ENCODE peak calls at places on chromosomes 6 and 20, in nine cellular contexts. O, M, Q, C, B, S, I, U and W are unnamed samples.

GRCh38 chr6:57177545-57178225 is 5.6 kb downstream of the BAG2 start:
- DNase-seq in O (peak; percentile 52), M (no peak), B (no peak), U (peak; percentile 63), C (peak; percentile 88), S (peak; percentile 35), I (peak; percentile 30), Q (no peak), W (no peak)

GRCh38 chr20:40160151-40160550 is 528.9 kb downstream of the MAFB start:
- DNase-seq in I (peak; percentile 23), O (peak; percentile 69), C (peak; percentile 63), B (peak; percentile 8), U (no peak), Q (peak; percentile 43), S (peak; percentile 42), M (peak; percentile 34), W (peak; percentile 7)

GRCh38 chr6:150865406-150866146 is at the start of gene MTHFD1L:
- DNase-seq in O (peak; percentile 82), C (peak; percentile 90), M (peak; percentile 93), I (peak; percentile 91), B (peak; percentile 37), Q (peak; percentile 88), U (peak; percentile 85), S (peak; percentile 89), W (no peak)

GRCh38 chr20:53793783-53794383 is 200.2 kb upstream of the ZNF217 start:
- DNase-seq in U (no peak), S (no peak), Q (no peak), C (no peak), O (no peak), M (no peak), I (no peak), B (no peak), W (no peak)

GRCh38 chr6:92559002-92559401 is 860.4 kb downstream of the EPHA7 start:
- DNase-seq in M (no peak), O (no peak), B (no peak), Q (no peak), S (no peak), C (no peak), I (no peak), U (no peak), W (no peak)

GRCh38 chr20:58890454-58891075 is 38.0 kb downstream of the GNAS start:
- DNase-seq in C (peak; percentile 80), I (peak; percentile 77), S (peak; percentile 83), Q (peak; percentile 83), M (peak; percentile 91), U (peak; percentile 78), B (no peak), O (peak; percentile 88), W (no peak)

GRCh38 chr6:53986165-53986720 is 125.0 kb upstream of the MLIP start:
- DNase-seq in I (peak; percentile 70), M (peak; percentile 10), B (peak; percentile 2), S (peak; percentile 81), Q (peak; percentile 64), C (no peak), U (peak; percentile 66), O (peak; percentile 78), W (no peak)

GRCh38 chr20:63492982-63493381 is 5.9 kb downstream of the EEF1A2 start:
- DNase-seq in U (no peak), C (no peak), O (no peak), I (no peak), B (no peak), S (no peak), Q (no peak), M (no peak), W (no peak)

GRCh38 chr6:28542440-28543293 is 17.0 kb downstream of the GPX5 start:
- DNase-seq in S (peak; percentile 88), I (peak; percentile 91), M (peak; percentile 48), U (peak; percentile 87), Q (peak; percentile 87), O (peak; percentile 57), C (no peak), B (peak; percentile 76), W (peak; percentile 64)

GRCh38 chr20:51525241-51526104 is 17.0 kb downstream of the NFATC2 start:
- DNase-seq in I (no peak), B (no peak), M (no peak), C (no peak), U (no peak), S (no peak), Q (no peak), O (peak; percentile 66), W (no peak)

GRCh38 chr6:93417421-93417996 is 1.9 kb downstream of the EPHA7 start:
- DNase-seq in M (no peak), S (peak; percentile 15), O (no peak), U (peak; percentile 29), Q (no peak), B (no peak), I (no peak), C (no peak), W (no peak)

GRCh38 chr20:9218412-9219001 is 149.6 kb downstream of the PLCB4 start:
- DNase-seq in M (no peak), Q (peak; percentile 35), S (peak; percentile 39), I (peak; percentile 69), U (peak; percentile 83), C (no peak), B (no peak), O (no peak), W (no peak)

GRCh38 chr6:108565091-108565766 is 4.5 kb downstream of the FOXO3 start:
- DNase-seq in B (peak; percentile 85), I (no peak), M (no peak), S (peak; percentile 36), U (peak; percentile 57), Q (peak; percentile 34), O (peak; percentile 64), C (no peak), W (peak; percentile 90)

GRCh38 chr6:50452001-50452400 is 261.3 kb upstream of the TFAP2D start:
- DNase-seq in S (no peak), O (no peak), M (no peak), Q (no peak), C (no peak), U (no peak), I (no peak), B (no peak), W (no peak)

GRCh38 chr6:41155132-41155805 is 1.1 kb upstream of the TREML1 start:
- DNase-seq in U (no peak), C (no peak), S (peak; percentile 53), O (no peak), B (no peak), Q (no peak), I (peak; percentile 8), M (no peak), W (no peak)

GRCh38 chr6:53825514-53826321 is 30.9 kb downstream of the LRRC1 start:
- DNase-seq in I (no peak), Q (no peak), B (no peak), S (no peak), O (no peak), U (no peak), C (no peak), M (no peak), W (no peak)

GRCh38 chr6:6883011-6883410 is 224.8 kb upstream of the RREB1 start:
- DNase-seq in Q (no peak), O (peak; percentile 51), M (no peak), B (no peak), S (no peak), C (no peak), U (no peak), I (no peak), W (no peak)

GRCh38 chr6:170030284-170031095 is 260.4 kb downstream of the DLL1 start:
- DNase-seq in I (no peak), U (no peak), M (no peak), S (no peak), B (no peak), C (no peak), Q (no peak), O (peak; percentile 31), W (no peak)

GRCh38 chr6:16337280-16337975 is 99.0 kb downstream of the GMPR start:
- DNase-seq in S (peak; percentile 26), B (no peak), C (peak; percentile 96), Q (peak; percentile 96), U (peak; percentile 76), M (no peak), I (peak; percentile 93), O (peak; percentile 82), W (no peak)

GRCh38 chr20:63700199-63701050 is 4.0 kb downstream of the TNFRSF6B start:
- DNase-seq in M (peak; percentile 12), B (no peak), C (no peak), Q (peak; percentile 0), O (no peak), S (no peak), I (no peak), U (no peak), W (no peak)

GRCh38 chr6:137879301-137879700 is 12.2 kb downstream of the TNFAIP3 start:
- DNase-seq in S (no peak), B (no peak), O (no peak), I (no peak), Q (no peak), U (no peak), M (no peak), C (no peak), W (no peak)

GRCh38 chr20:4151991-4152695 is 136.8 kb upstream of the RNF24 start:
- DNase-seq in Q (peak; percentile 75), C (no peak), I (peak; percentile 78), O (no peak), U (peak; percentile 43), S (peak; percentile 45), B (no peak), M (no peak), W (peak; percentile 34)

GRCh38 chr6:12844284-12845223 is 128.0 kb downstream of the PHACTR1 start:
- DNase-seq in U (peak; percentile 15), Q (peak; percentile 43), M (peak; percentile 6), B (no peak), I (peak; percentile 1), S (peak; percentile 17), O (no peak), C (no peak), W (no peak)

GRCh38 chr6:11218827-11219826 is 13.3 kb downstream of the NEDD9 start:
- DNase-seq in I (no peak), M (peak; percentile 18), B (no peak), S (no peak), U (no peak), O (peak; percentile 61), C (peak; percentile 93), Q (no peak), W (no peak)

GRCh38 chr20:53124075-53124532 is 151.9 kb downstream of the TSHZ2 start:
- DNase-seq in O (no peak), I (no peak), Q (no peak), B (no peak), U (no peak), M (no peak), S (no peak), C (peak; percentile 86), W (no peak)

GRCh38 chr6:107153061-107153460 is 37.7 kb upstream of the BEND3 start:
- DNase-seq in I (peak; percentile 69), U (no peak), M (peak; percentile 63), S (peak; percentile 76), Q (no peak), B (no peak), O (no peak), C (no peak), W (no peak)

GRCh38 chr6:38933426-38933825 is 115.2 kb upstream of the GLP1R start:
- DNase-seq in S (peak; percentile 31), U (peak; percentile 0), M (peak; percentile 7), Q (peak; percentile 11), O (no peak), B (no peak), C (no peak), I (peak; percentile 4), W (no peak)

GRCh38 chr6:99333068-99333467 is 16.4 kb downstream of the FAXC start:
- DNase-seq in O (no peak), U (no peak), C (no peak), B (peak; percentile 83), Q (no peak), I (no peak), M (no peak), S (no peak), W (peak; percentile 78)

GRCh38 chr6:157885211-157885788 is 62.3 kb downstream of the SNX9 start:
- DNase-seq in C (no peak), O (peak; percentile 70), U (no peak), Q (no peak), B (no peak), M (no peak), I (no peak), S (peak; percentile 67), W (no peak)

GRCh38 chr20:24978493-24978892 is 14.1 kb downstream of the APMAP start:
- DNase-seq in U (no peak), M (no peak), Q (no peak), B (no peak), O (no peak), I (no peak), S (no peak), C (peak; percentile 26), W (no peak)

GRCh38 chr6:7883381-7883780 is 27.2 kb downstream of the TXNDC5 start:
- DNase-seq in Q (no peak), B (no peak), O (no peak), M (no peak), S (no peak), C (no peak), U (no peak), I (no peak), W (no peak)